ENCODE peak calls at places on chromosomes 7 and 10, in five cellular contexts. N is A549, U is AG09319, O is left ventricle myocardium superior, R is HTR-8/SVneo. G is an unnamed sample.

GRCh38 chr7:30224511-30225031 is 59.8 kb upstream of the ZNRF2 start:
- DNase-seq in N (no peak), U (no peak), O (no peak), R (no peak), G (peak)

GRCh38 chr7:127858091-127858914 is 172.9 kb downstream of the LRRC4 start:
- DNase-seq in N (no peak), U (no peak), O (no peak), R (no peak), G (no peak)

GRCh38 chr7:31464601-31465000 is 49.3 kb upstream of the ITPRID1 start:
- DNase-seq in N (peak), U (no peak), O (no peak), R (no peak), G (no peak)

GRCh38 chr7:93178213-93178612 is 30.0 kb upstream of the SAMD9L start:
- DNase-seq in N (peak), U (no peak), O (no peak), R (no peak), G (no peak)

GRCh38 chr10:79405995-79406515 is 39.4 kb downstream of the ZCCHC24 start:
- DNase-seq in N (no peak), U (no peak), O (no peak), R (no peak), G (no peak)

GRCh38 chr7:26428571-26428970 is 136.9 kb downstream of the SNX10 start:
- DNase-seq in N (no peak), U (no peak), O (no peak), R (no peak), G (no peak)

GRCh38 chr7:115682507-115682906 is 348.1 kb downstream of the TFEC start:
- DNase-seq in N (no peak), U (no peak), O (no peak), R (no peak), G (no peak)

GRCh38 chr10:71970331-71970730 is 6.1 kb downstream of the CHST3 start:
- DNase-seq in N (peak), U (no peak), O (no peak), R (peak), G (no peak)

GRCh38 chr7:113805976-113806375 is 112.8 kb downstream of the PPP1R3A start:
- DNase-seq in N (no peak), U (no peak), O (no peak), R (no peak), G (no peak)

GRCh38 chr7:16874061-16874460 is 7.7 kb downstream of the AGR3 start:
- DNase-seq in N (no peak), U (no peak), O (no peak), R (no peak), G (no peak)

GRCh38 chr10:79380125-79380917 is 33.1 kb downstream of the PPIF start:
- DNase-seq in N (no peak), U (peak), O (no peak), R (no peak), G (peak)

GRCh38 chr7:142637240-142637639 is 112.0 kb upstream of the PRSS1 start:
- DNase-seq in N (no peak), U (no peak), O (no peak), R (no peak), G (no peak)

GRCh38 chr7:64870656-64871055 is 32.4 kb upstream of the ZNF273 start:
- DNase-seq in N (no peak), U (no peak), O (no peak), R (no peak), G (no peak)

GRCh38 chr7:88851220-88851619 is 55.7 kb upstream of the TEX47 start:
- DNase-seq in N (no peak), U (no peak), O (no peak), R (no peak), G (no peak)

GRCh38 chr10:3486346-3487065 is 298.5 kb downstream of the KLF6 start:
- DNase-seq in N (peak), U (no peak), O (no peak), R (no peak), G (no peak)

GRCh38 chr7:131087756-131088658 is 239.7 kb upstream of the MKLN1 start:
- DNase-seq in N (no peak), U (no peak), O (no peak), R (no peak), G (no peak)

GRCh38 chr7:134463751-134464150 is 4.9 kb upstream of the AKR1B1 start:
- DNase-seq in N (no peak), U (no peak), O (no peak), R (no peak), G (no peak)

GRCh38 chr7:105675873-105676484 is 94.7 kb upstream of the EFCAB10 start:
- DNase-seq in N (no peak), U (no peak), O (peak), R (no peak), G (no peak)

GRCh38 chr7:1485156-1485555 is 19.0 kb downstream of the INTS1 start:
- DNase-seq in N (no peak), U (no peak), O (no peak), R (no peak), G (no peak)

GRCh38 chr10:43644252-43644651 is 4.4 kb downstream of the ZNF32 start:
- DNase-seq in N (no peak), U (no peak), O (no peak), R (no peak), G (no peak)

GRCh38 chr7:34107306-34107705 is 202.0 kb downstream of the BMPER start:
- DNase-seq in N (no peak), U (no peak), O (no peak), R (no peak), G (peak)

GRCh38 chr10:114565066-114565465 is 93.0 kb downstream of the ABLIM1 start:
- DNase-seq in N (no peak), U (no peak), O (no peak), R (no peak), G (peak)

GRCh38 chr10:80150172-80150571 is 17.6 kb downstream of the PLAC9 start:
- DNase-seq in N (no peak), U (no peak), O (no peak), R (no peak), G (no peak)

GRCh38 chr10:103564799-103565365 is 71.4 kb downstream of the NEURL1 start:
- DNase-seq in N (peak), U (no peak), O (no peak), R (peak), G (no peak)

GRCh38 chr7:154699421-154699820 is 303.5 kb downstream of the PAXIP1 start:
- DNase-seq in N (no peak), U (no peak), O (no peak), R (no peak), G (no peak)

GRCh38 chr10:126252884-126253612 is 135.2 kb downstream of the ADAM12 start:
- DNase-seq in N (peak), U (peak), O (no peak), R (peak), G (peak)

GRCh38 chr7:836429-836828 is 4.2 kb downstream of the SUN1 start:
- DNase-seq in N (peak), U (no peak), O (no peak), R (peak), G (no peak)

GRCh38 chr10:69963178-69963834 is 89.3 kb upstream of the MACROH2A2 start:
- DNase-seq in N (no peak), U (no peak), O (no peak), R (no peak), G (no peak)

GRCh38 chr10:33333260-33334169 is 952 bp downstream of the NRP1 start:
- DNase-seq in N (peak), U (no peak), O (no peak), R (no peak), G (no peak)

GRCh38 chr7:152078025-152078424 is 52.6 kb downstream of the GALNT11 start:
- DNase-seq in N (no peak), U (no peak), O (no peak), R (no peak), G (no peak)

G was measured in stromal cell of bone marrow.